ENCODE peak calls at places on chromosomes 16 and 17, in seven cellular contexts. One of them, this sample, is unnamed.

GRCh38 chr17:46012506-46013079 is 13.5 kb downstream of the STH start:
- DNase-seq in uterus: no peak
- DNase-seq in AG04449: no peak
- DNase-seq in BE2C: no peak
- DNase-seq in left ventricle myocardium inferior: no peak
- DNase-seq in lower leg skin: no peak
- DNase-seq in heart right ventricle: no peak
- DNase-seq in this sample: no peak

GRCh38 chr17:2971851-2972250 is 91.6 kb downstream of the OR1D5 start:
- DNase-seq in uterus: no peak
- DNase-seq in AG04449: no peak
- DNase-seq in BE2C: no peak
- DNase-seq in left ventricle myocardium inferior: no peak
- DNase-seq in lower leg skin: no peak
- DNase-seq in heart right ventricle: no peak
- DNase-seq in this sample: no peak

GRCh38 chr16:21101631-21102420 is 48.8 kb downstream of the DNAH3 start:
- DNase-seq in uterus: no peak
- DNase-seq in AG04449: no peak
- DNase-seq in BE2C: peak
- DNase-seq in left ventricle myocardium inferior: peak
- DNase-seq in lower leg skin: peak
- DNase-seq in heart right ventricle: peak
- DNase-seq in this sample: peak

GRCh38 chr16:22782299-22782698 is 31.7 kb upstream of the HS3ST2 start:
- DNase-seq in uterus: peak
- DNase-seq in AG04449: no peak
- DNase-seq in BE2C: peak
- DNase-seq in left ventricle myocardium inferior: no peak
- DNase-seq in lower leg skin: no peak
- DNase-seq in heart right ventricle: no peak
- DNase-seq in this sample: no peak

GRCh38 chr16:85717393-85718152 is 28.8 kb upstream of the GINS2 start:
- DNase-seq in uterus: peak
- DNase-seq in AG04449: no peak
- DNase-seq in BE2C: peak
- DNase-seq in left ventricle myocardium inferior: peak
- DNase-seq in lower leg skin: peak
- DNase-seq in heart right ventricle: peak
- DNase-seq in this sample: no peak

GRCh38 chr16:58733248-58733670 is 857 bp downstream of the GOT2 start:
- DNase-seq in uterus: no peak
- DNase-seq in AG04449: no peak
- DNase-seq in BE2C: no peak
- DNase-seq in left ventricle myocardium inferior: no peak
- DNase-seq in lower leg skin: no peak
- DNase-seq in heart right ventricle: no peak
- DNase-seq in this sample: peak

GRCh38 chr17:40290629-40291296 is 3.1 kb downstream of the CDC6 start:
- DNase-seq in uterus: peak
- DNase-seq in AG04449: peak
- DNase-seq in BE2C: peak
- DNase-seq in left ventricle myocardium inferior: no peak
- DNase-seq in lower leg skin: peak
- DNase-seq in heart right ventricle: no peak
- DNase-seq in this sample: peak

GRCh38 chr17:59962739-59963318 is 1.7 kb downstream of the RNFT1 start:
- DNase-seq in uterus: no peak
- DNase-seq in AG04449: no peak
- DNase-seq in BE2C: no peak
- DNase-seq in left ventricle myocardium inferior: no peak
- DNase-seq in lower leg skin: no peak
- DNase-seq in heart right ventricle: no peak
- DNase-seq in this sample: no peak

GRCh38 chr16:50861451-50861850 is 119.6 kb downstream of the CYLD start:
- DNase-seq in uterus: no peak
- DNase-seq in AG04449: no peak
- DNase-seq in BE2C: no peak
- DNase-seq in left ventricle myocardium inferior: no peak
- DNase-seq in lower leg skin: peak
- DNase-seq in heart right ventricle: no peak
- DNase-seq in this sample: no peak

GRCh38 chr17:39132192-39132600 is 19.2 kb downstream of the PLXDC1 start:
- DNase-seq in uterus: peak
- DNase-seq in AG04449: no peak
- DNase-seq in BE2C: no peak
- DNase-seq in left ventricle myocardium inferior: no peak
- DNase-seq in lower leg skin: no peak
- DNase-seq in heart right ventricle: peak
- DNase-seq in this sample: peak

DNA sequence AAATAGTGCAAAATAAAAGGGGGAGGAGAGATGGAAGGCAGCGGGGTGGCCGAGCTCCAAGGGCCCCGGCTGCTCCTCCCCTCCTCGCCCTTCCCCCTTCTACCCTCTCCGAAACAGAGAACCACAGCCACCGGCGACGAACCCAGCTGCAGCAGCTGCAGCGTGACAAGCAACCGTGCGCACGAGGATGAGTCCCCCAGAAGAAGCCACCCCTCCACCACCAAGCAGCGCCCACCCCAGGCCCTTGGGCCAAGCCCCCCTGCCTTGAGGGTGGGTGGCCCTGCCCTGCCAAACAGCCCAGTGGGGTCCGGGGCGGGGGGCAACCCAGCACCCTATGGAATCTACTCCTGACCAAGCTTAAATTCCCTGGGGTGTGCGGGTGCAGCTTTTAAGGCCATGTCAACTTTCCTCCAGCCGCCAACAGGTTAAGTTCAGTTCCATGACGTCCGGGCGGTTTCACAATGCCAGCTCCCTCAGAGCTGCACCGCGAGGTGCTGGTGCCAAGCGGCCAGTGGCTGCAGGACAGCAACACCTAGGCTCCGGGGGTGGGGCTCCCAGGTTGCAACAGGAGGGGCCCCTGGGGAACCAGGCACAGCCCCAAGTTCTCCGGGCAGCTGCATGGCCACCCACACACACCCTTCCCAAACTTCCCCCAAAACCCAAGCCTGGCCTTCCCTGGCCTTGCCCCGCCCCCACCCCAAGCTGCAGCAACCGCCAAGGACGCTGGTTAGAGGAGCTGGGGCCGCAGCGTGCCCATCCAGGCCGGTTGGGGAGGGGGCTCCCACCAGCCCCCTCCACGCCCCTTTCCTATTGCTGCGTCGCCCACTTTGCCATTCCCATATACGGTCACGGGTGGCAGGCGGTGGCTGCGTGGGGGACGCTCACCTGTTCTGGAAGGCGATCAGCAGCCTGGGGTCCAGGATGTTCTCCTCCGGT is 2.0 kb downstream of the CBX4 start:
- DNase-seq in uterus: no peak
- DNase-seq in AG04449: no peak
- DNase-seq in BE2C: peak
- DNase-seq in left ventricle myocardium inferior: peak
- DNase-seq in lower leg skin: peak
- DNase-seq in heart right ventricle: peak
- DNase-seq in this sample: peak
- TF ChIP-seq CTCF in uterus: no peak
- TF ChIP-seq CTCF in AG04449: no peak
- TF ChIP-seq CTCF in BE2C: no peak
- TF ChIP-seq CTCF in left ventricle myocardium inferior: peak
- TF ChIP-seq CTCF in lower leg skin: no peak
- TF ChIP-seq CTCF in heart right ventricle: peak
- TF ChIP-seq CTCF in this sample: peak

GRCh38 chr16:87308826-87309225 is 8.4 kb downstream of the C16orf95 start:
- DNase-seq in uterus: no peak
- DNase-seq in AG04449: no peak
- DNase-seq in BE2C: no peak
- DNase-seq in left ventricle myocardium inferior: no peak
- DNase-seq in lower leg skin: no peak
- DNase-seq in heart right ventricle: no peak
- DNase-seq in this sample: no peak

GRCh38 chr16:87311387-87311786 is 5.8 kb downstream of the C16orf95 start:
- DNase-seq in uterus: no peak
- DNase-seq in AG04449: no peak
- DNase-seq in BE2C: no peak
- DNase-seq in left ventricle myocardium inferior: no peak
- DNase-seq in lower leg skin: no peak
- DNase-seq in heart right ventricle: no peak
- DNase-seq in this sample: no peak

GRCh38 chr16:87309912-87310485 is 7.2 kb downstream of the C16orf95 start:
- DNase-seq in uterus: no peak
- DNase-seq in AG04449: no peak
- DNase-seq in BE2C: no peak
- DNase-seq in left ventricle myocardium inferior: no peak
- DNase-seq in lower leg skin: peak
- DNase-seq in heart right ventricle: no peak
- DNase-seq in this sample: no peak

GRCh38 chr16:87312008-87312407 is 5.2 kb downstream of the C16orf95 start:
- DNase-seq in uterus: no peak
- DNase-seq in AG04449: no peak
- DNase-seq in BE2C: no peak
- DNase-seq in left ventricle myocardium inferior: no peak
- DNase-seq in lower leg skin: no peak
- DNase-seq in heart right ventricle: no peak
- DNase-seq in this sample: no peak

GRCh38 chr16:87310610-87311009 is 6.6 kb downstream of the C16orf95 start:
- DNase-seq in uterus: no peak
- DNase-seq in AG04449: no peak
- DNase-seq in BE2C: no peak
- DNase-seq in left ventricle myocardium inferior: no peak
- DNase-seq in lower leg skin: no peak
- DNase-seq in heart right ventricle: no peak
- DNase-seq in this sample: no peak
- TF ChIP-seq CTCF in uterus: no peak
- TF ChIP-seq CTCF in AG04449: no peak
- TF ChIP-seq CTCF in BE2C: no peak
- TF ChIP-seq CTCF in left ventricle myocardium inferior: no peak
- TF ChIP-seq CTCF in lower leg skin: no peak
- TF ChIP-seq CTCF in heart right ventricle: no peak
- TF ChIP-seq CTCF in this sample: no peak

DNA sequence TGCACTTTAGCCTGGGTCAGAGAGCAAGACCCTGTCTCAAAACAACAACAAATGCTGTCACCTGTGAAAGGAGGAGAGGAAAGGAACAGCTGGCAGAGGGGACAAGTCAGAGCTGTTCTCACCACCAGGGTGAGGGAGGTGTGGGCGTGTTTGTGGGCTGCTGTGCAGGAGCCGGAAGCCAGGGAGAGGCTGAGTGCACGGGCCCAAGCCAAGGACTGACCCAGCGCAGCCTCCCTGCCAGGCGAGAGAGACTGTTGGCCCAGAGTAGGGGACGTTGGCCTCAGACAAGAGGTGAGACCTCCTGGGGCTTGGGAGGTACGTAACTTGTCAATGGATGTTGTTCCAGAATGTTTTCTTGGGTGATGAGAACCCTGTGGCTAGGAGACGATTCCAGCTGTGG is 10.7 kb downstream of the SPNS2 start:
- DNase-seq in uterus: no peak
- DNase-seq in AG04449: no peak
- DNase-seq in BE2C: no peak
- DNase-seq in left ventricle myocardium inferior: no peak
- DNase-seq in lower leg skin: no peak
- DNase-seq in heart right ventricle: no peak
- DNase-seq in this sample: no peak
- TF ChIP-seq CTCF in uterus: no peak
- TF ChIP-seq CTCF in AG04449: no peak
- TF ChIP-seq CTCF in BE2C: no peak
- TF ChIP-seq CTCF in left ventricle myocardium inferior: peak
- TF ChIP-seq CTCF in lower leg skin: no peak
- TF ChIP-seq CTCF in heart right ventricle: no peak
- TF ChIP-seq CTCF in this sample: no peak

DNA sequence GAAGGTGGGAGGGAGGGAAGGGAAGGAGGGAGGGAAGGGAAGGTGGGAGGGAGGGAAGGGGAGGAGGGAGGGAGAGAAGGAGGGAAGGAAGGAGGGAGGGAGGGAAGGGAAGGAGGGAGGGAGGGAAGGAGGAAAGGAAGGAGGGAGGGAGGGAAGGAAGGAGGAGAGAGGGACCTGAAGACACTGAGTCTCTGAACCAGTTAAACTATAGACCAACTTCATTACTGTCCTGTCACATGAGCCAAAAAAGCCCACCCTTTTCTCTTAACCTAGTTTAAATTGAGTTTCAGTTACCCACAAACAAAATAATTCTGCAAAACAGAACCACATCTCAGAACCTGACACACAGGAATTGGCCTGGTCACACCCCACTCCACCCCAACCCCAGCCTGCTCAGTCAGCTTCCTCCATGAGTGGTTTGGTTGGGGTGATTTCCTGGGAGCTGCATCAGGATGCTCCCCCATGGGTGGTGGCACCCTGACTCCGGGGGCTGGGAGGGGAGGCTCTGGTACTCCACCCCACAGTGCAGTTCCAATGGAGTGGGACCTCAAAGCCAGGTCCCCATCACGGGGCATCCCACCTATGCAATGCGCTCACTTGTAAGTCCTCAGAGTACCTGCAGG is 4.7 kb upstream of the PRR29 start:
- DNase-seq in uterus: no peak
- DNase-seq in AG04449: no peak
- DNase-seq in BE2C: no peak
- DNase-seq in left ventricle myocardium inferior: peak
- DNase-seq in lower leg skin: peak
- DNase-seq in heart right ventricle: no peak
- DNase-seq in this sample: no peak
- TF ChIP-seq CTCF in uterus: no peak
- TF ChIP-seq CTCF in AG04449: no peak
- TF ChIP-seq CTCF in BE2C: no peak
- TF ChIP-seq CTCF in left ventricle myocardium inferior: no peak
- TF ChIP-seq CTCF in lower leg skin: no peak
- TF ChIP-seq CTCF in heart right ventricle: no peak
- TF ChIP-seq CTCF in this sample: no peak

GRCh38 chr16:31333686-31334649 is 21.0 kb upstream of the ITGAX start:
- DNase-seq in uterus: no peak
- DNase-seq in AG04449: no peak
- DNase-seq in BE2C: no peak
- DNase-seq in left ventricle myocardium inferior: no peak
- DNase-seq in lower leg skin: no peak
- DNase-seq in heart right ventricle: no peak
- DNase-seq in this sample: peak
- TF ChIP-seq CTCF in uterus: no peak
- TF ChIP-seq CTCF in AG04449: no peak
- TF ChIP-seq CTCF in BE2C: peak
- TF ChIP-seq CTCF in left ventricle myocardium inferior: peak
- TF ChIP-seq CTCF in lower leg skin: peak
- TF ChIP-seq CTCF in heart right ventricle: peak
- TF ChIP-seq CTCF in this sample: peak

This sample was measured in RWPE1.